ENCODE peak calls at places on chromosomes 16 and 17, in five cellular contexts. A is brain microvascular endothelial cell, I is mammary epithelial cell, V is astrocyte, X is A549. O is an unnamed sample.

GRCh38 chr16:10322723-10323527 is 62.9 kb upstream of the ATF7IP2 start:
- DNase-seq in A (no peak), I (no peak), V (no peak), X (no peak), O (no peak)

GRCh38 chr16:58882292-58882691 is 148.2 kb upstream of the GOT2 start:
- DNase-seq in A (no peak), I (no peak), V (no peak), X (no peak), O (no peak)

GRCh38 chr17:60135951-60136666 is 13.7 kb upstream of the CA4 start:
- DNase-seq in A (no peak), I (no peak), V (no peak), X (no peak), O (no peak)

GRCh38 chr16:67661101-67661661 is 421 bp downstream of the PARD6A start:
- DNase-seq in A (peak), I (peak), V (peak), X (peak), O (no peak)

GRCh38 chr16:80144191-80144590 is 396.6 kb upstream of the DYNLRB2 start:
- DNase-seq in A (no peak), I (peak), V (peak), X (no peak), O (peak)

GRCh38 chr17:75465039-75465438 is 8.6 kb downstream of the TMEM94 start:
- DNase-seq in A (no peak), I (no peak), V (no peak), X (no peak), O (no peak)

GRCh38 chr17:13931752-13932477 is 137.4 kb upstream of the COX10 start:
- DNase-seq in A (peak), I (peak), V (peak), X (no peak), O (no peak)

GRCh38 chr17:81966343-81967243 is 5.6 kb upstream of the NOTUM start:
- DNase-seq in A (no peak), I (no peak), V (no peak), X (no peak), O (peak)

GRCh38 chr16:86024210-86024609 is 125.2 kb downstream of the IRF8 start:
- DNase-seq in A (no peak), I (no peak), V (no peak), X (no peak), O (no peak)

GRCh38 chr16:84084570-84085270 is 32.0 kb downstream of the MBTPS1 start:
- DNase-seq in A (peak), I (peak), V (peak), X (peak), O (peak)

GRCh38 chr17:2056221-2057129 is 1.6 kb downstream of the HIC1 start:
- DNase-seq in A (peak), I (no peak), V (no peak), X (no peak), O (no peak)

GRCh38 chr17:45584092-45585036 is 93.8 kb upstream of the PLEKHM1 start:
- DNase-seq in A (peak), I (peak), V (peak), X (peak), O (no peak)

GRCh38 chr17:1558401-1558800 is 4.2 kb downstream of the PITPNA start:
- DNase-seq in A (no peak), I (no peak), V (no peak), X (no peak), O (no peak)

GRCh38 chr17:78774956-78775571 is 7.0 kb downstream of the CYTH1 start:
- DNase-seq in A (no peak), I (peak), V (no peak), X (no peak), O (no peak)

GRCh38 chr17:57557793-57558681 is 187.1 kb downstream of the CCDC182 start:
- DNase-seq in A (peak), I (peak), V (peak), X (peak), O (no peak)

GRCh38 chr17:68457168-68457538 is at the start of gene WIPI1:
- DNase-seq in A (no peak), I (no peak), V (no peak), X (peak), O (no peak)

GRCh38 chr16:30659507-30660423 is 1.5 kb downstream of the FBRS start:
- DNase-seq in A (no peak), I (peak), V (no peak), X (no peak), O (no peak)

GRCh38 chr16:10661236-10661635 is 33.5 kb downstream of the TEKT5 start:
- DNase-seq in A (no peak), I (no peak), V (no peak), X (no peak), O (no peak)

GRCh38 chr17:7393613-7394451 is 493 bp downstream of the PLSCR3 start:
- DNase-seq in A (no peak), I (peak), V (no peak), X (no peak), O (no peak)

GRCh38 chr16:10080031-10080772 is 102.0 kb downstream of the GRIN2A start:
- DNase-seq in A (peak), I (peak), V (peak), X (no peak), O (no peak)

GRCh38 chr17:80099291-80100034 is 1.9 kb upstream of the GAA start:
- DNase-seq in A (no peak), I (no peak), V (no peak), X (no peak), O (no peak)

GRCh38 chr16:87704754-87705353 is 60.9 kb downstream of the KLHDC4 start:
- DNase-seq in A (no peak), I (no peak), V (peak), X (no peak), O (no peak)

GRCh38 chr16:83954577-83955016 is 1.6 kb downstream of the OSGIN1 start:
- DNase-seq in A (peak), I (peak), V (peak), X (peak), O (no peak)

GRCh38 chr16:84729716-84730320 is 30.0 kb downstream of the USP10 start:
- DNase-seq in A (no peak), I (no peak), V (no peak), X (peak), O (no peak)

GRCh38 chr16:31404353-31405064 is 11.4 kb downstream of the ITGAD start:
- DNase-seq in A (no peak), I (no peak), V (no peak), X (peak), O (no peak)

GRCh38 chr16:69772560-69773254 is 10.6 kb downstream of the WWP2 start:
- DNase-seq in A (peak), I (peak), V (no peak), X (no peak), O (no peak)

GRCh38 chr16:81703177-81704155 is 75.6 kb upstream of the PLCG2 start:
- DNase-seq in A (peak), I (peak), V (peak), X (peak), O (no peak)

GRCh38 chr17:78557598-78558039 is 19.6 kb downstream of the DNAH17 start:
- DNase-seq in A (peak), I (peak), V (peak), X (peak), O (no peak)

GRCh38 chr17:77286641-77287431 is 146.1 kb downstream of the SEC14L1 start:
- DNase-seq in A (peak), I (peak), V (peak), X (peak), O (no peak)

GRCh38 chr17:57574040-57574513 is 171.0 kb downstream of the CCDC182 start:
- DNase-seq in A (no peak), I (no peak), V (peak), X (no peak), O (no peak)

GRCh38 chr16:8905168-8905762 is 23.1 kb downstream of the LITAFD start:
- DNase-seq in A (peak), I (no peak), V (peak), X (peak), O (no peak)

GRCh38 chr16:87369117-87369775 is 14.3 kb downstream of the FBXO31 start:
- DNase-seq in A (no peak), I (no peak), V (no peak), X (no peak), O (no peak)

GRCh38 chr16:17633146-17633966 is 162.6 kb upstream of the XYLT1 start:
- DNase-seq in A (no peak), I (peak), V (peak), X (no peak), O (no peak)
- H3K27ac ChIP-seq in A (no peak), I (peak), V (no peak), X (no peak), O (no peak)

GRCh38 chr16:57859331-57859730 is 57.0 kb upstream of the KIFC3 start:
- DNase-seq in A (peak), I (no peak), V (peak), X (peak), O (no peak)

GRCh38 chr16:57865746-57866528 is 63.6 kb upstream of the KIFC3 start:
- DNase-seq in A (no peak), I (peak), V (peak), X (no peak), O (no peak)

GRCh38 chr16:57863434-57864160 is 61.3 kb upstream of the KIFC3 start:
- DNase-seq in A (peak), I (peak), V (peak), X (peak), O (peak)

GRCh38 chr16:57866529-57866918 is 64.2 kb upstream of the KIFC3 start:
- DNase-seq in A (no peak), I (no peak), V (no peak), X (no peak), O (no peak)

DNA sequence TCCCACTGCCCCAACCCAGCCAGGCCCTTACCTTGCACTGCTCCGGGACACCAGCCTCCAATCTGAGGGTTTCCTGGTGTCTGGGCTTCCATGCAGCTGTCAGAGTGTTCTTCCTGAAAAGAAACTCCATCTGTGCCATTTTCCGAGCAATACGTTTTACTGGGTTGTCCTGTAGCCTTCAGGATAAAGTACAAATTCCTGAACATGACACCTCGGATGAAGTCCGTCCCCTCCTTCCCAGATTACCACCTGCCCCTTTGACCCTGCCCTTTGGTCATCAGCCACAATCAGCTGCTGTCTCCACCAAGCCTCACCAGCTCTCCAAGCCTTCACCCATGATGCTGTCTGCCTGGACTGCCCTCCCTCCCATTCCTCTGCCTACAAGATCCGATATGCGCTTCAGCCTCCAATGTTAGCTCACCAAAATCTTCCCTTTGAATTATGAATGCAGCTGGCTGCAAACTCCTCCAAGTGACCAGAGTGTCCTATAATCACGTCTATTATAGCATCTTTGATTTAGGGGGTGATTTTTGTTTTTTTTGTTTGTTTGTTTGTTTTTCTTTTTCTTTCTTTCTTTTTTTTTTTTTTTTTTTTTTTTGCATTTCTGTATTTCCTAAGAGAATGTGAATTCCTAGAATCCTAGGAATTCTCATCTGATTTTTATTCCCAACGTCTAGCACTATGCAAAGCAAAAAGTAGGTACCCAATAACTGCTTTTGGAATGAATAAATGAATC is 60.6 kb upstream of the KIFC3 start:
- DNase-seq in A (no peak), I (no peak), V (no peak), X (peak), O (no peak)
- H3K27ac ChIP-seq in A (no peak), I (no peak), V (no peak), X (peak), O (no peak)

GRCh38 chr17:46971647-46972300 is 7.3 kb downstream of the RPRML start:
- DNase-seq in A (no peak), I (no peak), V (no peak), X (no peak), O (no peak)
- H3K27ac ChIP-seq in A (no peak), I (no peak), V (no peak), X (no peak), O (no peak)

DNA sequence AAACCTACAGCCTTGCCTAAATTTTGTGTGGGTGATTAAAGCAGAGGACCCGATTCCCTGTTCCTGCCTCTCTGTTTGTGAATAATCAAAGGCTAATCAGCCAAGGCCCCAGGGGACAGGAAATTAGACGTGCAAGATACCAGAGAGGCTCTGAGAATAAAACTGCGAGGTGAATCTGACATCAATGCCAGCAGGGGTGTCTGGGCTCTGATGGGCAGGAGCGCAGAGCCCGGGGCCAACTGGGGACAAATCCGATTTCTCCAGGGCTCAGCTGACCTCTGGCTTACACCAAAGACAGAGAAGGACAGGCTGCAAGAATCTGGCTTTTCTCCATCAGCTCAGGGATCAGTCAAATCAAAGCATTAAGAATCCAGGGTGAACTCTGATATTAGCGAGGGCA is 174.3 kb downstream of the XYLT1 start:
- DNase-seq in A (no peak), I (no peak), V (no peak), X (no peak), O (no peak)
- H3K27ac ChIP-seq in A (no peak), I (no peak), V (no peak), X (no peak), O (no peak)

DNA sequence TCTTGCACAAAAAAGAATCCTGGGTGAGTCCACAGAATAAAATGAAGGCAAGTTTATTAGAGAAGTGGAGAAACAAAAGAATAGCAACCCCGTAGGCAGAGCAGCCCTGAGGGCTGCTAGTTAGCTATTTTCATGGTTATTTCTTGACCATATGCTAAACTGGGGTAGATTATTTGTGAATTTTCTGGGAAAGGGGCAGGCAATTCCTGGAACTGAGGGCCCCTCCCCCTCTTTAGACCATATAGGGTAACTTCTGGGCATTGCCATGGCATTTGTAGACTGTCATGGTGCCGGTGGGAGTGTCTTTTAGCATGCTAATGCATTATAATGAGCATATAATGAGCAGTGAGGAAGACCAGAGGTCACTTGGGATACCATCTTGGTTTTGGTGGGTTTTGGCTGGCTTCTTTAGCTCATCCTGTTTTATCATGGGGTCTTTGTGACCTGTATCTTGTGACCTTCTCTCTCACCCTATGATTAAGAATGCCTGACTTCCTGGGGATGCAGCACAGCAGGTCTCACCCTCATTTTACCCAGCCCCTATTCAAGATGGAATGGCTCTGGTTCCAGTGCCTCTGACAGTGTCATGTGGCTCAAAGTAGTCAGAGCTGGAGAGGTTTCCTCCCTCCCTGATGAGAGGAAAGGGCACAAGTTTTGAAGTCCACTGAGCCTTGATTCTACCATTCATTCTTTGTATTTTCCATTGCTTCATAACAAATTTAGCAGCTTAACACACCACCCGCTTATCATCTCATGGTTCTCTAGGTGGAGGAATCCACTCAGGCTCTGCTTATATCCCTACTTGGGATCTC is 55.7 kb upstream of the LGALS9 start:
- DNase-seq in A (no peak), I (no peak), V (no peak), X (no peak), O (no peak)
- H3K27ac ChIP-seq in A (no peak), I (no peak), V (no peak), X (peak), O (peak)

DNA sequence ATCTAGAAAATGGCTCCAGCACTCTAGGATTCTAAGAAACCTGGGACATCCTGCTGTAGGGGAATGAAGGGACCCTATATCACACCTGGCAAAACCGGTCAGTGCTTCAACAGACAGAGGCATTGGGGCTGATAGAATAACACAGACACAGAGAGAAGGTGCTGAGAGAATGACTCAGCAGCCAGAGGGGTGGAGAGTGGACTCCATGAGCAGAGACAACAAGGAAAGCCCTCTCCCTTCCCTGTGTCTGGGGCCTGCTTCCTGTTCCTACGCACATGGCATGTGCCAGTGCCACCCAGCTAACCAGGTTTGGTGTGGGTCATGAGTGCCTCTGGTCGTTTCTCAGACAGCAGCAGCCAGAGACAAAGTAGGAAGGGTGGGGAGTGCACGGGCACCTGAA is 140.3 kb downstream of the CCT6B start:
- DNase-seq in A (no peak), I (no peak), V (no peak), X (peak), O (no peak)
- H3K27ac ChIP-seq in A (no peak), I (no peak), V (no peak), X (peak), O (no peak)

DNA sequence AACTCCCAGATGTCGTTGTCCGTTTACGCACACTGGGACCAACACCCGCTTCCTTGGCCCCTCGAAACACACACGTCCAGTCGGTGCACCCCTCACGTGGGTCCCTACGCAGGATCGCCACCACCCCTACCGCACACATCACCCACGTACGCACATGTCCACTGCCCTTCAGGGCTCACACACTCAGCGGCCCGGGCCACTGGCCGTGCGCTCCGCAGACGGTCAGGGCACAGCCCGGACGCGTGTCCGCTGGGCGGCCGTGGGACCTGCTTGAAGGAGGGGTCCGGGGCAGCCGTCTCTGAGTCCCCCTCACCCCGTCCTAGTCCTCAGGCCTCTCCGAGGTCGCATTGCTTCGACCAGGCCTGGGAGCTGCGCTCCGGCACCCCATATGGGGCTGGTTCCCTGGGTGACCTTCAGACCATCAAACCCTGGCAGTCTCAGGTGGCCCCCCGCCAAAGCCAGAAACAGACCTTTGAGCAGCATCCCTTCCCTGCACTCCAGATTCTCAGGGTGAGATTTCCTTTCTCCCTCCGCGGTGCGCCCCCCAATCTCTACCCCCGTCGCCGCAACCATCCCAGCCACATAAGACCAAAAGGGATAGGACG is 910 bp upstream of the GPRC5B start:
- DNase-seq in A (no peak), I (no peak), V (no peak), X (no peak), O (no peak)
- H3K27ac ChIP-seq in A (no peak), I (no peak), V (no peak), X (peak), O (no peak)